ENCODE peak calls at places on chromosomes 2 and 18, in five cellular contexts. U, B, V, D and O are unnamed samples.

GRCh38 chr18:23825978-23826405 is 136.7 kb downstream of the LAMA3 start:
- DNase-seq in U (peak), B (peak), V (no peak), D (no peak), O (no peak)

GRCh38 chr2:101806123-101806522 is 108.6 kb downstream of the MAP4K4 start:
- DNase-seq in U (peak), B (no peak), V (no peak), D (no peak), O (peak)

GRCh38 chr2:54103454-54104314 is 11.7 kb upstream of the ACYP2 start:
- DNase-seq in U (peak), B (peak), V (peak), D (no peak), O (peak)

GRCh38 chr2:217942731-217943335 is 60.0 kb downstream of the TNS1 start:
- DNase-seq in U (no peak), B (no peak), V (peak), D (peak), O (no peak)

GRCh38 chr18:24631238-24632025 is 171.0 kb downstream of the HRH4 start:
- DNase-seq in U (no peak), B (no peak), V (no peak), D (no peak), O (no peak)

GRCh38 chr2:23536326-23536725 is 151.3 kb downstream of the KLHL29 start:
- DNase-seq in U (no peak), B (no peak), V (no peak), D (no peak), O (no peak)

GRCh38 chr2:157789933-157790511 is 86.1 kb downstream of the ACVR1 start:
- DNase-seq in U (no peak), B (no peak), V (no peak), D (no peak), O (no peak)

GRCh38 chr2:180847073-180847472 is 133.3 kb upstream of the UBE2E3 start:
- DNase-seq in U (no peak), B (no peak), V (no peak), D (no peak), O (no peak)

GRCh38 chr2:237096911-237097310 is 11.2 kb downstream of the COPS8 start:
- DNase-seq in U (peak), B (no peak), V (no peak), D (no peak), O (no peak)

GRCh38 chr2:47719099-47719498 is 63.8 kb upstream of the MSH6 start:
- DNase-seq in U (no peak), B (no peak), V (no peak), D (no peak), O (no peak)

GRCh38 chr2:158189526-158189925 is 87.8 kb downstream of the UPP2 start:
- DNase-seq in U (no peak), B (no peak), V (no peak), D (no peak), O (no peak)

GRCh38 chr2:159557437-159558034 is 58.8 kb downstream of the BAZ2B start:
- DNase-seq in U (no peak), B (no peak), V (no peak), D (no peak), O (no peak)

GRCh38 chr2:127614246-127614645 is 31.7 kb upstream of the GPR17 start:
- DNase-seq in U (no peak), B (no peak), V (no peak), D (no peak), O (no peak)

GRCh38 chr2:241865957-241866858 is 3.3 kb upstream of the RTP5 start:
- DNase-seq in U (peak), B (no peak), V (no peak), D (no peak), O (no peak)

GRCh38 chr2:12057436-12058166 is 311.2 kb downstream of the LPIN1 start:
- DNase-seq in U (peak), B (peak), V (peak), D (no peak), O (peak)

GRCh38 chr18:37553633-37554398 is 11.8 kb downstream of the CELF4 start:
- DNase-seq in U (no peak), B (no peak), V (peak), D (no peak), O (no peak)

GRCh38 chr2:235160281-235160805 is 208.5 kb downstream of the SH3BP4 start:
- DNase-seq in U (peak), B (no peak), V (no peak), D (no peak), O (no peak)

GRCh38 chr2:96954490-96954846 is 31.9 kb downstream of the FAM178B start:
- DNase-seq in U (peak), B (no peak), V (no peak), D (no peak), O (no peak)

GRCh38 chr2:159968282-159968900 is 94.0 kb downstream of the PLA2R1 start:
- DNase-seq in U (peak), B (no peak), V (no peak), D (no peak), O (no peak)

GRCh38 chr18:58268849-58269248 is 224.8 kb downstream of the NEDD4L start:
- DNase-seq in U (peak), B (no peak), V (no peak), D (no peak), O (no peak)

GRCh38 chr2:31129835-31130561 is 8.2 kb downstream of the GALNT14 start:
- DNase-seq in U (no peak), B (no peak), V (no peak), D (no peak), O (no peak)

GRCh38 chr2:190121971-190122370 is 59.4 kb upstream of the MSTN start:
- DNase-seq in U (peak), B (no peak), V (no peak), D (no peak), O (no peak)

GRCh38 chr2:107717666-107718065 is 109.0 kb upstream of the RGPD4 start:
- DNase-seq in U (no peak), B (no peak), V (no peak), D (no peak), O (no peak)

GRCh38 chr2:118186110-118186857 is 98.0 kb downstream of the INSIG2 start:
- DNase-seq in U (peak), B (peak), V (peak), D (peak), O (peak)

GRCh38 chr2:74008761-74009395 is 24.2 kb downstream of the TET3 start:
- DNase-seq in U (peak), B (no peak), V (no peak), D (no peak), O (no peak)

GRCh38 chr2:182618672-182619079 is 97.4 kb upstream of the DNAJC10 start:
- DNase-seq in U (peak), B (no peak), V (no peak), D (no peak), O (no peak)

GRCh38 chr2:224769489-224769888 is 53.3 kb upstream of the CCDC195 start:
- DNase-seq in U (no peak), B (no peak), V (no peak), D (no peak), O (no peak)

GRCh38 chr2:234808907-234809306 is 142.9 kb upstream of the SH3BP4 start:
- DNase-seq in U (no peak), B (no peak), V (no peak), D (no peak), O (no peak)

GRCh38 chr18:68662779-68663178 is 52.1 kb downstream of the TMX3 start:
- DNase-seq in U (peak), B (no peak), V (no peak), D (no peak), O (no peak)

GRCh38 chr2:69456154-69456553 is 18.9 kb upstream of the NFU1 start:
- DNase-seq in U (no peak), B (no peak), V (no peak), D (no peak), O (no peak)